ENCODE peak calls at places on chromosomes 5 and 9, in eight cellular contexts. Z is ovary, D is stomach, Q is gastrocnemius medialis, N is IMR-90, L is transverse colon, G is suprapubic skin, C is A549. F is an unnamed sample.
A peak's percentile ranks its signal among the peaks of the same experiment; 100 is the strongest.

GRCh38 chr5:78496373-78496772 is 136.0 kb downstream of the SCAMP1 start:
- DNase-seq in Z (no peak), Q (no peak), L (no peak), N (peak; percentile 67), G (no peak), D (peak; percentile 34), C (no peak), F (no peak)

GRCh38 chr9:114034663-114035062 is 43.4 kb downstream of the AMBP start:
- DNase-seq in L (no peak), G (no peak), N (no peak), Z (no peak), C (no peak), Q (no peak), D (no peak), F (no peak)

GRCh38 chr5:11385251-11385900 is 518.9 kb downstream of the CTNND2 start:
- DNase-seq in Z (no peak), D (no peak), G (no peak), Q (no peak), N (no peak), L (no peak), C (no peak), F (no peak)

GRCh38 chr5:17860660-17861315 is 226.5 kb downstream of the TAF11L14 start:
- DNase-seq in D (no peak), N (peak; percentile 32), Z (no peak), L (no peak), C (peak; percentile 60), G (no peak), Q (no peak), F (no peak)

GRCh38 chr5:119355244-119355635 is 579 bp upstream of the TNFAIP8 start:
- DNase-seq in L (no peak), G (no peak), Q (no peak), Z (no peak), C (no peak), D (peak; percentile 58), N (no peak), F (no peak)

GRCh38 chr9:92970467-92970923 is 23.2 kb downstream of the FGD3 start:
- DNase-seq in N (peak; percentile 4), G (peak; percentile 35), Z (no peak), Q (no peak), L (no peak), C (no peak), D (peak; percentile 8), F (no peak)

GRCh38 chr9:121609845-121610637 is 41.4 kb upstream of the DAB2IP start:
- DNase-seq in C (peak; percentile 83), L (no peak), Q (peak; percentile 89), N (peak; percentile 92), D (peak; percentile 66), G (no peak), Z (peak; percentile 47), F (peak; percentile 95)

GRCh38 chr9:14103115-14103514 is 210.8 kb downstream of the NFIB start:
- DNase-seq in C (no peak), L (no peak), Q (no peak), Z (no peak), D (no peak), N (peak; percentile 23), G (no peak), F (no peak)

GRCh38 chr9:132694144-132694543 is 23.9 kb downstream of the GTF3C4 start:
- DNase-seq in N (peak; percentile 25), Z (no peak), Q (no peak), C (peak; percentile 24), D (no peak), L (no peak), G (no peak), F (no peak)

GRCh38 chr5:157143127-157143959 is 678 bp upstream of the MED7 start:
- DNase-seq in C (peak; percentile 40), D (peak; percentile 38), Q (peak; percentile 32), Z (peak; percentile 63), G (peak; percentile 83), L (peak; percentile 44), N (peak; percentile 6), F (peak; percentile 47)

GRCh38 chr5:157137691-157138090 is 5.0 kb downstream of the MED7 start:
- DNase-seq in G (no peak), Z (no peak), Q (no peak), D (no peak), N (no peak), L (no peak), C (no peak), F (no peak)

DNA sequence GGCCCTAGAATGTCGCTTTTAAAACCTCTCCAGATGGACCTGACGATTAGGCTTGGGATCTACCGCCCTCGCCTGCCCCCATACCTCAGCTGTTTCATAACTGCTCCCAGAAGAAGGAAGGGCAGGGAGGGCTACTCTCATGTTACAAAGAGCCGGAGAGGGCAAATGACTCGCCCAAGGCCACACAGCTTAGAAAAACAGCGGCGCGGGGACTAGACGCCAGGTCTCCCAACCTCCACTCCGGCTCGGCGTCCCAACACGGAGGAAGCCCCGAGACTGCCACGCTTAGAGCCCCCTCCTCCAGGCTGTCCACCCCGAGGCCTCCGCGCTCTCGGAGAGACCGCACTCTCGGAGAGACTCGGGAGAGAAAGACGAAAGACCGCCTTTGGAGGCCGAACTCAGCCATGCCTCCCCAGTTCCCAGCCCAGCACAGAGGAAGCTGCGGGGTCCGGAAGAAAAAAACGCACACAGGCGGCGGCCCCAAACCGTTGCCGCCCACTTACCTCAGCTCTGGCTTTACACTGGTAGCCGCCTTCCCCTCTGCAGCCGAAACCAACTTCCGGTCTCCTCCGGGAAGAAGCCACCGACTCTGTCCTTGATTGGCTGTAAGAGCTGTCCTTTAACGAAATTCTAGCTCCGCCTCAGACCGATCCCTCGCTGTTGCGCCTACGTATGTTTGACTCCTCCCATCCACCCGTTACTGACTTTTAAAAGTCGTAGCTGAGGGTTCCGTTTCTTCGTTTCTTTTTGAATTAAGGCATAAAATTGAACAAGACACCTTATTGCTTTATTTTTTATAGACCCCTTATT is at the start of gene MED7:
- DNase-seq in L (peak; percentile 94), G (peak; percentile 97), N (peak; percentile 100), Z (peak; percentile 89), D (peak; percentile 93), C (peak; percentile 99), Q (peak; percentile 95), F (peak; percentile 93)
- TF ChIP-seq POLR2A in L (peak; percentile 89), G (peak; percentile 77), N (peak; percentile 79), Z (peak; percentile 86), D (no peak), C (peak; percentile 65), Q (peak; percentile 76), F (peak; percentile 45)

DNA sequence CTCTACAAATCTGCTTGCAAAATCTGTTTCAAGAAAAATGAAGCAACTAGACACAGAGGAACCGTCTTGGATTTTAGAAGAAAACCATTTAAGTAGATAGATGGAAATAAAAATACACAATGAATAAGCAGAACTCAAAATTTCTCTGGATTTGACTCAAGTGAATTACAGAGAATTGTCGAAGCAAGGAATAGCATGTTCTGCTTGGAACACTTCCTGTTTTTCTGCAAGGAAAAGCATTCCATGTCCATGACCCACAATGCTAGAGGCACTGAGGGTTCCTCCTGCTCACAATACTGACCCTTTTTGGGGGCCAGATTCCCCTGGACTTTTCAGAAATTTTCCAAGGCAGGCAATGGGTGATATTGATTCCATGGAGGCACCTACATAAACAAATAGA is 29.8 kb downstream of the PRUNE2 start:
- DNase-seq in G (no peak), C (no peak), Q (no peak), N (peak; percentile 41), L (no peak), Z (no peak), D (no peak), F (no peak)
- H3K4me1 ChIP-seq in G (peaks cover 11% of the 10 kb centered on the region), C (peaks cover 17% of the 10 kb centered on the region), Q (no peaks in the 10 kb centered on the region), N (peaks cover 7% of the 10 kb centered on the region), L (peaks cover 7% of the 10 kb centered on the region), Z (no peaks in the 10 kb centered on the region), D (peaks cover 18% of the 10 kb centered on the region), F (peaks cover 5% of the 10 kb centered on the region)

DNA sequence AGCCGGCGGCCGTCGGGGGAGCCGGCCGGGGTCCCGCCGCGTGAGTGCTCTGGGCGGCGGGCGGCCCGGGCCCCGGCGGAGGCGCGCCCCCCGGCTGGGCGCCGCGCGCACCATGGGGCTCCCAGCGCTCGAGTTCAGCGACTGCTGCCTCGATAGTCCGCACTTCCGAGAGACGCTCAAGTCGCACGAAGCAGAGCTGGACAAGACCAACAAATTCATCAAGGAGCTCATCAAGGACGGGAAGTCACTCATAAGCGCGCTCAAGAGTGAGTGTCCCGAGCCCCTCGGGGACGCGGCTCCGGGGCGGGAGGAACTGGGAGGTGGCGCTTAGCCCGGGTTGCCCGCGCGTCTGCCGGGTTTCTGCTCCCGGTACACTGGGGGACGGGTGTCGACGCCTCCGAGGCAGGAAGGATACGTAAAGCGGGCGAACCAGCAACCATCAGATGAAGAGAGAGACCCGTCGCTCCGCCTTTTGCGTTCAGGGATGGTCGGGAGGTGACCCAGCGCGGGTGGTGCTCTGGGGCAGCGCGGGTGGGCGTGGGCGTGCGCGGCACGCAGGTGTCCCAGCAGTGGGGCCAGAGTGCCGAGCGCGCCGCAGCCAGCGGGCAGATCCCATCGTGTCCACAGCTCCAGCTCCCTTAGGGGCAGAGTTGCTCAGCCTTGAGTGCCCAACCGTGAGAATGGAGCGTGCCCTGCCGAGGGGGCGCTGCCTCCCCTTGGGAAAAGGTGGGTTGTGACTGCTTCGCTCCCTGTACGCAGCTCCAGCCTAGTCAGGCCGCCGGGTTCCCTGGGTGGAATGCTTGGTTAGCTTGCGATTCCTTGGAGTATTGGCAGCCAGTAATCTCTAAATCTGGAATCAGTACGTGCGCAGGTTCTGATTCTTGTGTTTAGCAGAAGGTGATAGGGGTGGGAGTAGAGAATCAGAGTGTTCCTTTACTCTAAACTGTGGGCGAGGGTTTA is 753 bp downstream of the ARHGAP26 start:
- DNase-seq in Z (peak; percentile 63), C (peak; percentile 61), G (peak; percentile 83), L (peak; percentile 62), Q (peak; percentile 28), N (no peak), D (peak; percentile 64), F (peak; percentile 58)
- TF ChIP-seq POLR2A in Z (no peak), C (no peak), G (no peak), L (peak; percentile 47), Q (no peak), N (no peak), D (peak; percentile 8), F (peak; percentile 10)

DNA sequence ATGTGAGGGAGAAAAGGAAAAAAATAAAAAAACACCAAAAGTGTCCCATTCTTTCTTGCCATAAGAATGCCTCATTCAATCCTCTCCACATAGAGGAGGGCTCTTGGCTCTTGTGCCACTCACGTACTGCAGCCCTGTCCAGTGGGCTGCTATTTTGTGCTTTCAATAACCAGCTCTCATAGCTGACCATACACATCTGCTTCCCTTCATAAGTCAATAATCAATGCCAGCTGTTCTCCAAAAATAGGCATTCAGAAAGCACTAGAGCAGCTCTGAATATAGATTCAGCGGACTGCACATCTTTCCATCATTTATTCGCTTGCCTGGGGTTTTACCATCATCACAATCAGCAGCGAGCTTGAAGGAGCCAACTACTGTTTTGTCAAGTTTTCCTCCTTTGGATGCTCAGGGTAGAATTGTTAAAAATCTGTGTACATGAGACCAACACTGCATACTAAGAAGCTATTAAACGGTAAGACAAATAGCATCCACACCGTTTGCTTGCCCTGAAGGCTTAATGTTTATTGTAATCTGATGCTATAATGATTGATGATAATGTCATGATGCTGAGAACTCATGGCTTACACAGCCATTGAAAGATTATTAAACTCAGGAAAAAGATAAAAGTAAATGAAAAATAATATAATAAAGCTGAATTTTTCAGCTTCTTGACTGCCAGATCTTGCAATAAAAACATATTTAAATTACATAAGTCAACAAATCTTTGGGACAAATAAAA is 80.0 kb downstream of the OXCT1 start:
- DNase-seq in G (no peak), C (no peak), L (no peak), Z (no peak), N (peak; percentile 45), Q (no peak), D (no peak), F (no peak)
- H3K4me1 ChIP-seq in G (peaks cover 15% of the 10 kb centered on the region), C (peaks cover 48% of the 10 kb centered on the region), L (peaks cover 8% of the 10 kb centered on the region), Z (peaks cover 16% of the 10 kb centered on the region), N (peaks cover 27% of the 10 kb centered on the region), Q (peaks cover 26% of the 10 kb centered on the region), D (peaks cover 47% of the 10 kb centered on the region), F (no peaks in the 10 kb centered on the region)